ENCODE peak calls at places on chromosomes 2 and 18, in eight cellular contexts. V is uterus, B is AG04449, G is heart right ventricle, Z is astrocyte of the spinal cord, N is WTC11, Y is left lung, E is cardiac muscle cell. A is an unnamed sample.

GRCh38 chr2:200782243-200782642 is 29.5 kb upstream of the BZW1 start:
- DNase-seq in V (no peak), B (no peak), G (no peak), Z (no peak), N (no peak), Y (no peak), E (no peak), A (no peak)

GRCh38 chr2:10035053-10035422 is 8.3 kb upstream of the KLF11 start:
- DNase-seq in V (no peak), B (no peak), G (no peak), Z (no peak), N (no peak), Y (peak), E (no peak), A (no peak)

GRCh38 chr18:3179430-3180089 is 40.2 kb downstream of the MYOM1 start:
- DNase-seq in V (no peak), B (no peak), G (no peak), Z (no peak), N (no peak), Y (no peak), E (peak), A (no peak)

GRCh38 chr18:59484796-59485328 is 125.8 kb upstream of the LMAN1 start:
- DNase-seq in V (no peak), B (no peak), G (no peak), Z (peak), N (no peak), Y (no peak), E (no peak), A (no peak)

GRCh38 chr2:2057125-2057721 is 273.9 kb downstream of the MYT1L start:
- DNase-seq in V (peak), B (no peak), G (peak), Z (peak), N (peak), Y (no peak), E (no peak), A (peak)

GRCh38 chr2:196168181-196168580 is 3.2 kb downstream of the STK17B start:
- DNase-seq in V (no peak), B (no peak), G (no peak), Z (peak), N (no peak), Y (no peak), E (no peak), A (no peak)

GRCh38 chr2:118000041-118000440 is 13.8 kb downstream of the CCDC93 start:
- DNase-seq in V (no peak), B (no peak), G (no peak), Z (no peak), N (no peak), Y (no peak), E (no peak), A (no peak)

GRCh38 chr2:148939271-148939670 is 64.2 kb downstream of the KIF5C start:
- DNase-seq in V (no peak), B (no peak), G (no peak), Z (no peak), N (no peak), Y (no peak), E (no peak), A (no peak)

GRCh38 chr2:103792039-103792438 is 1030.2 kb downstream of the TMEM182 start:
- DNase-seq in V (no peak), B (no peak), G (no peak), Z (no peak), N (peak), Y (no peak), E (no peak), A (no peak)

GRCh38 chr18:4528405-4528804 is 73.3 kb upstream of the DLGAP1 start:
- DNase-seq in V (no peak), B (no peak), G (no peak), Z (no peak), N (no peak), Y (no peak), E (no peak), A (no peak)

GRCh38 chr2:179859523-179859922 is 1.9 kb downstream of the ZNF385B start:
- DNase-seq in V (no peak), B (no peak), G (no peak), Z (no peak), N (no peak), Y (no peak), E (no peak), A (no peak)

GRCh38 chr18:56891116-56891515 is 240.0 kb downstream of the WDR7 start:
- DNase-seq in V (no peak), B (no peak), G (no peak), Z (no peak), N (no peak), Y (no peak), E (no peak), A (no peak)

GRCh38 chr2:100292022-100292580 is 30.2 kb downstream of the LONRF2 start:
- DNase-seq in V (peak), B (peak), G (no peak), Z (peak), N (no peak), Y (no peak), E (peak), A (no peak)

GRCh38 chr2:88857951-88858406 is 166.5 kb downstream of the RPIA start:
- DNase-seq in V (no peak), B (no peak), G (no peak), Z (peak), N (peak), Y (no peak), E (peak), A (no peak)

GRCh38 chr2:138364554-138365162 is 136.9 kb upstream of the SPOPL start:
- DNase-seq in V (no peak), B (no peak), G (no peak), Z (peak), N (no peak), Y (no peak), E (no peak), A (no peak)

GRCh38 chr18:36706313-36706881 is 122.4 kb downstream of the TPGS2 start:
- DNase-seq in V (no peak), B (no peak), G (no peak), Z (no peak), N (no peak), Y (no peak), E (no peak), A (no peak)

GRCh38 chr2:159600752-159601151 is 15.6 kb downstream of the BAZ2B start:
- DNase-seq in V (no peak), B (no peak), G (no peak), Z (peak), N (no peak), Y (no peak), E (no peak), A (no peak)

GRCh38 chr2:218383892-218384519 is 1.9 kb downstream of the SLC11A1 start:
- DNase-seq in V (no peak), B (no peak), G (no peak), Z (no peak), N (no peak), Y (peak), E (no peak), A (no peak)

GRCh38 chr2:47833516-47833968 is 50.6 kb downstream of the MSH6 start:
- DNase-seq in V (no peak), B (no peak), G (no peak), Z (no peak), N (no peak), Y (no peak), E (no peak), A (no peak)

GRCh38 chr18:21112140-21112473 is 494 bp upstream of the ROCK1 start:
- DNase-seq in V (peak), B (no peak), G (no peak), Z (no peak), N (no peak), Y (no peak), E (no peak), A (no peak)

GRCh38 chr2:238305092-238305862 is 15.0 kb upstream of the TRAF3IP1 start:
- DNase-seq in V (no peak), B (no peak), G (no peak), Z (no peak), N (no peak), Y (no peak), E (no peak), A (no peak)

GRCh38 chr2:127413200-127413599 is 5.0 kb upstream of the PROC start:
- DNase-seq in V (no peak), B (no peak), G (no peak), Z (no peak), N (no peak), Y (no peak), E (no peak), A (no peak)

GRCh38 chr2:195106681-195107380 is 550.2 kb upstream of the SLC39A10 start:
- DNase-seq in V (no peak), B (no peak), G (no peak), Z (no peak), N (no peak), Y (no peak), E (no peak), A (no peak)

GRCh38 chr2:182066439-182067061 is 80.9 kb downstream of the PPP1R1C start:
- DNase-seq in V (no peak), B (peak), G (no peak), Z (peak), N (no peak), Y (no peak), E (no peak), A (no peak)

GRCh38 chr18:48412339-48412929 is 3.3 kb upstream of the ZBTB7C start:
- DNase-seq in V (no peak), B (no peak), G (no peak), Z (no peak), N (peak), Y (no peak), E (peak), A (peak)

GRCh38 chr2:160075171-160075570 is 12.8 kb upstream of the PLA2R1 start:
- DNase-seq in V (no peak), B (peak), G (no peak), Z (peak), N (no peak), Y (no peak), E (no peak), A (no peak)

GRCh38 chr2:158890296-158890905 is 78.0 kb upstream of the TANC1 start:
- DNase-seq in V (no peak), B (no peak), G (no peak), Z (no peak), N (no peak), Y (no peak), E (no peak), A (no peak)

GRCh38 chr2:122736279-122736678 is 980.8 kb downstream of the TSN start:
- DNase-seq in V (no peak), B (no peak), G (no peak), Z (peak), N (no peak), Y (peak), E (no peak), A (no peak)

GRCh38 chr18:70046207-70046606 is 98.5 kb upstream of the CD226 start:
- DNase-seq in V (no peak), B (no peak), G (no peak), Z (no peak), N (no peak), Y (no peak), E (no peak), A (no peak)

GRCh38 chr2:191696001-191696400 is 18.1 kb downstream of the NABP1 start:
- DNase-seq in V (peak), B (peak), G (no peak), Z (peak), N (no peak), Y (no peak), E (no peak), A (no peak)

GRCh38 chr2:239817011-239817490 is 208.1 kb downstream of the NDUFA10 start:
- DNase-seq in V (peak), B (no peak), G (no peak), Z (no peak), N (no peak), Y (no peak), E (no peak), A (no peak)

GRCh38 chr2:105933906-105934305 is 189.2 kb downstream of the NCK2 start:
- DNase-seq in V (no peak), B (no peak), G (no peak), Z (no peak), N (no peak), Y (no peak), E (no peak), A (no peak)

GRCh38 chr2:72998234-72998651 is 73.3 kb downstream of the SFXN5 start:
- DNase-seq in V (peak), B (no peak), G (no peak), Z (no peak), N (no peak), Y (no peak), E (no peak), A (no peak)

GRCh38 chr2:5183031-5183430 is 509.2 kb upstream of the SOX11 start:
- DNase-seq in V (no peak), B (no peak), G (no peak), Z (no peak), N (no peak), Y (no peak), E (no peak), A (no peak)

GRCh38 chr2:85445316-85446295 is 27.1 kb downstream of the SH2D6 start:
- DNase-seq in V (peak), B (peak), G (peak), Z (peak), N (no peak), Y (no peak), E (no peak), A (no peak)

GRCh38 chr2:26840937-26841610 is 6.9 kb upstream of the DPYSL5 start:
- DNase-seq in V (no peak), B (no peak), G (no peak), Z (no peak), N (no peak), Y (no peak), E (no peak), A (no peak)
- TF ChIP-seq CTCF in V (no peak), B (no peak), G (no peak), Z (no peak), N (no peak), Y (no peak), E (no peak), A (no peak)

GRCh38 chr2:68294913-68295312 is 24.8 kb downstream of the CNRIP1 start:
- DNase-seq in V (no peak), B (no peak), G (no peak), Z (no peak), N (no peak), Y (no peak), E (no peak), A (no peak)

GRCh38 chr2:68293024-68293423 is 26.7 kb downstream of the CNRIP1 start:
- DNase-seq in V (no peak), B (no peak), G (no peak), Z (no peak), N (no peak), Y (no peak), E (no peak), A (no peak)

GRCh38 chr2:68295523-68295922 is 24.2 kb downstream of the CNRIP1 start:
- DNase-seq in V (no peak), B (no peak), G (no peak), Z (no peak), N (no peak), Y (no peak), E (no peak), A (no peak)

GRCh38 chr2:68292108-68292710 is 27.5 kb downstream of the CNRIP1 start:
- DNase-seq in V (no peak), B (no peak), G (no peak), Z (no peak), N (no peak), Y (no peak), E (peak), A (no peak)

GRCh38 chr2:68294187-68294586 is 25.6 kb downstream of the CNRIP1 start:
- DNase-seq in V (no peak), B (no peak), G (no peak), Z (no peak), N (no peak), Y (no peak), E (no peak), A (no peak)
- TF ChIP-seq CTCF in V (no peak), B (no peak), G (no peak), Z (no peak), N (no peak), Y (no peak), E (no peak), A (peak)

GRCh38 chr2:41922177-41922576 is 125.6 kb upstream of the PKDCC start:
- DNase-seq in V (no peak), B (no peak), G (no peak), Z (no peak), N (no peak), Y (no peak), E (no peak), A (no peak)
- TF ChIP-seq CTCF in V (no peak), B (no peak), G (no peak), Z (no peak), N (no peak), Y (no peak), E (no peak), A (no peak)

GRCh38 chr2:217371681-217372297 is 511.9 kb upstream of the TNP1 start:
- DNase-seq in V (no peak), B (no peak), G (no peak), Z (no peak), N (no peak), Y (no peak), E (no peak), A (no peak)
- TF ChIP-seq CTCF in V (no peak), B (no peak), G (no peak), Z (no peak), N (no peak), Y (no peak), E (no peak), A (no peak)

GRCh38 chr2:45713126-45713525 is 61.7 kb downstream of the PRKCE start:
- DNase-seq in V (no peak), B (no peak), G (no peak), Z (no peak), N (no peak), Y (no peak), E (no peak), A (no peak)

GRCh38 chr2:45713591-45713990 is 62.1 kb downstream of the PRKCE start:
- DNase-seq in V (no peak), B (no peak), G (no peak), Z (no peak), N (no peak), Y (no peak), E (no peak), A (no peak)

GRCh38 chr2:45715601-45716379 is 64.3 kb downstream of the PRKCE start:
- DNase-seq in V (no peak), B (no peak), G (no peak), Z (no peak), N (no peak), Y (no peak), E (no peak), A (no peak)

GRCh38 chr2:45712538-45712937 is 61.1 kb downstream of the PRKCE start:
- DNase-seq in V (no peak), B (no peak), G (no peak), Z (no peak), N (peak), Y (no peak), E (peak), A (no peak)

DNA sequence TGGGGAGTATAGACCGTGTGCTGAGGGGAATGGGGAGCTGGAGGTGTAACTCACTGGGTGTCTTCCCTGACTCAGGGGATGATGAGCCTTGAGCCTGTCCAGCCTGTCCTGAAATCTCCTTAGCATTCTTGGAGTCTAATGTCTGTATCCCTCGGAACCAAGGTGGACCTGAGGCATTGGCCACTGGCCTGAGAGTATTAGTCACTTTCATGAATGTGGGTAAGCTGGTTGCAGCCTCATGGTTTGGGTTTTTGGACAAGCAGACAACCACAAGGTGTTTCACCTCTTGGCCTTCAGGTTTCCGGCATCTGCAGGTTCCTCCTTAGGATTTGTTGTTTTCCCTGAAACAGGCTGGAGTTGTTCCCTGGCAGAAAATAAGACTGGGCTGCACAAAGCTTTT is 63.2 kb downstream of the PRKCE start:
- DNase-seq in V (no peak), B (no peak), G (no peak), Z (no peak), N (no peak), Y (no peak), E (no peak), A (no peak)
- TF ChIP-seq CTCF in V (no peak), B (no peak), G (no peak), Z (no peak), N (no peak), Y (no peak), E (no peak), A (no peak)

GRCh38 chr2:173118385-173118784 is 42.7 kb downstream of the MAP3K20 start:
- DNase-seq in V (no peak), B (peak), G (no peak), Z (no peak), N (no peak), Y (no peak), E (no peak), A (no peak)

GRCh38 chr2:173119944-173120343 is 44.3 kb downstream of the MAP3K20 start:
- DNase-seq in V (no peak), B (no peak), G (no peak), Z (no peak), N (no peak), Y (no peak), E (no peak), A (no peak)

GRCh38 chr2:173117678-173118077 is 42.0 kb downstream of the MAP3K20 start:
- DNase-seq in V (no peak), B (no peak), G (no peak), Z (no peak), N (no peak), Y (no peak), E (no peak), A (no peak)

GRCh38 chr2:173122936-173123335 is 47.3 kb downstream of the MAP3K20 start:
- DNase-seq in V (no peak), B (peak), G (no peak), Z (no peak), N (no peak), Y (no peak), E (no peak), A (no peak)

DNA sequence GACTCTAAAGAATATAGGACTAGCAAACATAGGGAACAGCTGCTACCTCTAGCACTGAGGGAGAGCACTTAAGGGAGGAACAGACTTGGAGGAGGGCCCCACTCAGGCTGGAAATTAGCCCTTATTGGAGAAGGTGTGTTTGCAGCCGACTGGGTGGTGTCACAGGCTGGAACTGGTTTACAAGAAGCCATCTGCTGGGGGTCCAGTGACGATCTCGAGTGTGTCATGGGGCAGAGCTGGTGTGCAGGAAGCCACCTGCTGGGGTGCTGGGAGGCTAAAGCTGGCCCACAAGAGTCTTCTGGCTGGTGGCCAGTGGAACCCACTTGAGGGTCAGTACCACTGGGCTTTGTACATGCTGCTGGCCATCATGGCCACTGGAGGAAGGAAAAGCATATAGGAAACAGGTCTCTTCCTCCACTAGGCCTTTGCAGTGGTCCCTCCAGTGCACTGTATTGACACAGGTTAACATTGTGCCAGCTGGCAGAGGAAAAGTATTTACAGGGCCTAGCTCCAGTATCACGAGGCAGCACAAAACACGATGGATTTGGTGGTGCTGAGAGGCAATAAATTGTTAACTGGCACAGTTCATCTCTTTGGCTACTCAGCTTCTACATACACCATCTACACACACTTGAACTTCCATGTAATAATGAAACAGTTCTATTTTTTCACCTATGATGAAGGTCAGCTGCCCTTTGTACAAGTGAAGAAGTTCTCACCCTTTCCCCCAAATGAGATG is 43.6 kb downstream of the MAP3K20 start:
- DNase-seq in V (peak), B (no peak), G (no peak), Z (no peak), N (no peak), Y (peak), E (no peak), A (no peak)
- TF ChIP-seq CTCF in V (no peak), B (no peak), G (no peak), Z (no peak), N (no peak), Y (no peak), E (no peak), A (no peak)

GRCh38 chr2:233385489-233386044 is 31.3 kb downstream of the DGKD start:
- DNase-seq in V (no peak), B (no peak), G (no peak), Z (peak), N (no peak), Y (no peak), E (peak), A (no peak)

GRCh38 chr2:233386382-233387041 is 32.2 kb downstream of the DGKD start:
- DNase-seq in V (no peak), B (no peak), G (peak), Z (peak), N (no peak), Y (no peak), E (no peak), A (no peak)

GRCh38 chr2:233381013-233381995 is 27.0 kb downstream of the DGKD start:
- DNase-seq in V (no peak), B (no peak), G (no peak), Z (no peak), N (no peak), Y (no peak), E (no peak), A (no peak)

GRCh38 chr2:233384811-233385488 is 30.7 kb downstream of the DGKD start:
- DNase-seq in V (no peak), B (no peak), G (no peak), Z (no peak), N (no peak), Y (no peak), E (no peak), A (no peak)

DNA sequence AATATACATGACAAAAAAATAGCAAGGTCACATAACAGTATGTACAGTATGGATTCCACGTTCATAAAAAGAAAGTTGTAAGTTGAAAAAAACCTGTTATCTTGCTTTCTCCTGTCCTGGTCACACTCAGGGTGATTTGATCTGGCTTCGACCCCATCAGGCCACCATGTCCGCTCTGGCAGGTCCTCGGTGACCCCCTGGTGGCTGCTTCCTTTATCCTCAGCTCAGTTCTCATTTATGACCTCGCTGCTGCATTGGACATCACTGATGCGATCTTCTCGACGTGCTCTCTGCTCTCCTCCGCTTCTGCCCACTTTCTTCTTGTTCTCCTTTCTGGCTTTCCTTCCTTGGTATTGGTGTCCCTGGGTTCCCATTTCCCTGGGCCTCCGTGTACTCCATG is 29.7 kb downstream of the DGKD start:
- DNase-seq in V (no peak), B (no peak), G (no peak), Z (no peak), N (no peak), Y (no peak), E (no peak), A (no peak)
- TF ChIP-seq CTCF in V (no peak), B (no peak), G (no peak), Z (no peak), N (no peak), Y (no peak), E (no peak), A (no peak)

A was measured in endothelial cell.